ENCODE peak calls at places on chromosomes 13 and 19, in five cellular contexts. U is breast epithelium, W is endothelial cell of umbilical vein, X is GM12891, C is HepG2. Q is an unnamed sample.

GRCh38 chr13:21979156-21979819 is 308.4 kb downstream of the FGF9 start:
- DNase-seq in U (no peak), W (no peak), X (no peak), C (no peak), Q (no peak)

GRCh38 chr19:41416194-41416674 is 10.9 kb downstream of the B3GNT8 start:
- DNase-seq in U (no peak), W (no peak), X (no peak), C (no peak), Q (peak; percentile 94)

GRCh38 chr13:60661514-60661913 is 264.5 kb downstream of the TDRD3 start:
- DNase-seq in U (no peak), W (no peak), X (no peak), C (no peak), Q (no peak)

GRCh38 chr13:106587787-106588186 is 19.9 kb upstream of the ARGLU1 start:
- DNase-seq in U (no peak), W (no peak), X (no peak), C (peak; percentile 24), Q (no peak)

GRCh38 chr13:106986033-106986484 is 418.1 kb upstream of the ARGLU1 start:
- DNase-seq in U (no peak), W (no peak), X (no peak), C (no peak), Q (no peak)

GRCh38 chr19:16850133-16850532 is 20.9 kb downstream of the SIN3B start:
- DNase-seq in U (no peak), W (no peak), X (no peak), C (no peak), Q (no peak)

GRCh38 chr13:93714171-93714570 is 487.6 kb downstream of the GPC6 start:
- DNase-seq in U (no peak), W (no peak), X (no peak), C (no peak), Q (no peak)

GRCh38 chr19:47587295-47587694 is 14.3 kb upstream of the ZNF541 start:
- DNase-seq in U (no peak), W (no peak), X (no peak), C (no peak), Q (no peak)

GRCh38 chr19:39568604-39569003 is 28.6 kb upstream of the EID2 start:
- DNase-seq in U (no peak), W (no peak), X (no peak), C (peak; percentile 27), Q (no peak)

GRCh38 chr13:24272452-24273161 is 36.8 kb upstream of the C1QTNF9 start:
- DNase-seq in U (no peak), W (no peak), X (no peak), C (no peak), Q (no peak)

GRCh38 chr13:71879129-71879535 is 12.1 kb upstream of the DACH1 start:
- DNase-seq in U (no peak), W (peak; percentile 75), X (no peak), C (peak; percentile 27), Q (no peak)

GRCh38 chr13:44141213-44141724 is 232.4 kb upstream of the SERP2 start:
- DNase-seq in U (no peak), W (no peak), X (no peak), C (no peak), Q (no peak)

GRCh38 chr19:42196011-42197001 is 21.2 kb downstream of the DEDD2 start:
- DNase-seq in U (no peak), W (no peak), X (no peak), C (no peak), Q (no peak)

GRCh38 chr13:50197705-50198104 is 182.5 kb downstream of the KCNRG start:
- DNase-seq in U (no peak), W (no peak), X (no peak), C (no peak), Q (no peak)

GRCh38 chr19:1469200-1469935 is 9.6 kb downstream of the C19orf25 start:
- DNase-seq in U (no peak), W (no peak), X (no peak), C (no peak), Q (no peak)

GRCh38 chr19:45577111-45577905 is 7.3 kb downstream of the OPA3 start:
- DNase-seq in U (no peak), W (no peak), X (no peak), C (peak; percentile 86), Q (no peak)

GRCh38 chr19:53086949-53087348 is 16.3 kb downstream of the ZNF160 start:
- DNase-seq in U (no peak), W (peak; percentile 94), X (no peak), C (no peak), Q (peak; percentile 43)

DNA sequence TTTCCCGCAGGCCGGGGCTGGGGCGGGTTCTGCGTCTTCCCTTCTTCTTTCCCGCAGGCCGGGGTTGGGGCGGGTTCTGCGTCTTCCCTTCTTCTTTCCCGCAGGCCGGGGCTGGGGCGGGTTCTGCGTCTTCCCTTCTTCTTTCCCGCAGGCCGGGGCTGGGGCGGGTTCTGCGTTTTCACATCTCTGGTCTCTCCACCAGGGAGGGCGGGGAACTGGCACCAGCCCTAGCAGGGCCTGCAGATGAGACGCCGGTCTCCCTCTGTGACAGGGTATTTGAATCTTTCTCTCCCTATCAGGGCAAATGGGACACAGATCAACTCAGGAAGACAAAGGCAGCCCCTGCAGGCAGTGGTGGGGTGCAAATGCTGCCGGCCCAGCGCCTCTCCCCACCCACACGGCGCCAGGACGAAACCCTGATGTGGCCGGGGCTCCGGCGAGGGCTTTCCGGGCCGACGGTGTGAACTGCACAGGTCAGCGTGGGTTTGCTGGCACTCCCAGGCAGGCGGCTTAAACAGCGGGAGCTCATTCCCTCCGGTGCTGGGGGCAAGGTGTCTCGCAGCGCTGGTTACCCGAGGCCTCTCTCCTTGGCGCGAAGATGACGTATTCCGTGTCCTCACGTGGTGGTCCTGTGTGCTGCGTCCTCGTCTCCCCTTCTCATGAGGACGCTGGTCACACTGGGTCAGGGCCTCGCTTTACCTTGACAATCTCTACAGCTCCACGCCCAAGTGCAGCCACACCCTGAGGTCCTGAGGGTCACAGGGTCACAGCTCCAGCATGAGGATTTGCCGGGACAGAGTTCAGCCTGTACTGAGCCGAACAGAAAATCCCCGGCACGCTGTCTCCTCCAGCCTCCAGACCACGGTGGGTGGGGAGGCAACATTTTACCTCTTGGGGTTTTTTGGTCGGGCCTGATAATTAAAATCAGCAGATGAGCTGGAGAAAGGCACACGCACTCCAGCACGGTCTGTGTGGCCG is 717 bp upstream of the C13orf46 start:
- DNase-seq in U (no peak), W (no peak), X (no peak), C (no peak), Q (no peak)
- TF ChIP-seq POLR2AphosphoS5 in U (no peak), W (no peak), X (no peak), C (no peak), Q (no peak)

GRCh38 chr13:113122571-113123225 is at the start of gene F10:
- DNase-seq in U (peak; percentile 53), W (no peak), X (no peak), C (peak; percentile 95), Q (peak; percentile 73)
- TF ChIP-seq POLR2AphosphoS5 in U (no peak), W (no peak), X (no peak), C (peak; percentile 98), Q (no peak)

GRCh38 chr13:26423634-26424033 is 133.8 kb upstream of the WASF3 start:
- DNase-seq in U (no peak), W (no peak), X (no peak), C (no peak), Q (no peak)

GRCh38 chr13:26424181-26424580 is 133.3 kb upstream of the WASF3 start:
- DNase-seq in U (no peak), W (no peak), X (no peak), C (no peak), Q (peak; percentile 69)

GRCh38 chr13:26420282-26420960 is 137.1 kb upstream of the WASF3 start:
- DNase-seq in U (no peak), W (no peak), X (no peak), C (peak; percentile 36), Q (no peak)

GRCh38 chr13:26422036-26422435 is 135.4 kb upstream of the WASF3 start:
- DNase-seq in U (no peak), W (no peak), X (no peak), C (no peak), Q (no peak)

GRCh38 chr13:26425439-26426358 is 131.8 kb upstream of the WASF3 start:
- DNase-seq in U (no peak), W (no peak), X (no peak), C (peak; percentile 34), Q (no peak)
- TF ChIP-seq POLR2AphosphoS5 in U (no peak), W (no peak), X (no peak), C (no peak), Q (no peak)

DNA sequence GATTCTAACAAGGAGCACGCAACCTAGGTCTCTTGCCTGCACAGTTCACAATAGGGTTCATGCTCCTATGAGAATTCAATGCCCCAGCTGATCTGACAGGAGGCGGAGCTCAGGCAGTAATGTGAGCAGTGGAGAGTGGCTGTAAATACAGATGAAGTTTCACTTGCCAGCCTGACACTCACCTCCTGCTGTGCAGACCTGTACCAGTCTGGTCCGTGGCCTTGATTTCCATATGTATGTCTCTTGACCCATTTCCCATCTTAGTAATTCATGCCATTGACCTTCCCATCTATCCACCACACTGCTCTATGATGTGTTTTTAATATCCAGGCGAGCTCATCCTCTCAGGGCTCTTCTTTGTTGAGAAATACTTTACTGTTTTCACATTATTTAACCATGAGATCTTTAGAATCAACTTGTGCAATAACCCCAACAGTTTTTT is 95.2 kb downstream of the LRCH1 start:
- DNase-seq in U (no peak), W (no peak), X (no peak), C (peak; percentile 53), Q (no peak)
- TF ChIP-seq POLR2AphosphoS5 in U (no peak), W (no peak), X (no peak), C (no peak), Q (no peak)

DNA sequence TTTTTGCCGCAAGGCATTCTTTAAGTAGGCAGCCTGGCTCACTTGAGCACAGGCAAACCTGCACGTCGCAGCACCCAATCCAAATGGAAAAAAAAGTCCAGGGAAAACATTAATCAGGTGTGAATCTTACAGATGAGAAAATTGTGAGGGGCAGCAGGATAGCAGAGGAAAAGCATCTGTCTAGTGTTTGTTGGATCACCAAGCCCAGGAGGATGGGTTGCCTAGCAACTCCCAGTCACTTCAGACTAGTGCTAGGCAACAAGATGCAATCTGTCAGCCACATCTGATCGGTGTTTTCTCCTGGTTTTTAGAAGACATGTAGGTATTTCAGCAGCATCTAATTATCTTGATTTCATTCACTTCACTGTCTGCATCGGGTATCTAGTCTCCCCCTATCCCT is 68.3 kb upstream of the KL start:
- DNase-seq in U (no peak), W (no peak), X (no peak), C (no peak), Q (no peak)
- TF ChIP-seq POLR2AphosphoS5 in U (no peak), W (no peak), X (no peak), C (no peak), Q (no peak)

DNA sequence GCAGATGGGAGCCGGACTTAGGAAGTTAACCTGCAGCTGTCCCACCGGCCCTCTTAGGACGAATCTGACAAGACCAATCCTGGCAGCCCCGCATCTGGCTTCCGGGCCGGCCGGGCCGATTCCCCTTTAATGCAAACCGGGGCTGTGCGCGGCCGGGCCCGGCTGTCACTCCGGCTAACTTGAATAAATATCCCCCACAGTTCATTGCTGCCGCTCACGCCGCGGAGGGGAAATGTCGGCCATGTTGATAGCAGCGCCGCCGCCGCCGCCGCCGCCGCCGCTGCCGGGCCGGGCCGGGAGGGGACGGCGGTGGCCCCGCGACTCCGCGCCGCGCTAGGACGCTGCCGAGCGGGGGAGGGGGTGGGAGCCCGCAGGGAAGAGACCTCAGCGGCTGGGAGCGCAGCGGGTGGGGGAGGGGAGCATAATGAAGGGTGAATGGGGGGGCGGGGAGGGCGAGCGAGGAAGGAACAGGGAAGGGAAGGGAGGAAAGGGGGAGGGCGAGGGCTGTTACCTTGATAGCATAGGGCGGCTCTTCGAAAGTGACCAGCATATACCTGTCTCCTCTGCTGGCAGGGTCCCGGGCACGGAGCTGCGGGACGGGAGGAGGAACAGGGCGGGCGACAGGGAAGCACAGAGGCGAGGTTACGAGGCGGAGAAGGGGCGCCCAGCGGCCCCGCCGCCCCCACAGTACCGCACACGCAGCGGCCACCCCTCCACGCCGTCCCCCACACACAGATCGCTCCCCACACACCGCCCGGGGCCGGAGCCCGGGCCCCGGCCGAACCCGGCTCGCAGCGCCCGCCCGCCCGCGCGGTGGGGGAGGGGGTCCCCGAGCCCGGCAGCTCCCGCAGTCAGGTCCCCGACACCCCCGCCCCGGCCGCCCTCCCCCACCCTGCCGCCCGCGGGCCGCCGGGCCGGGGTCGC is 1.1 kb downstream of the INTS6 start:
- DNase-seq in U (peak; percentile 80), W (peak; percentile 66), X (no peak), C (peak; percentile 54), Q (peak; percentile 96)
- TF ChIP-seq POLR2AphosphoS5 in U (no peak), W (no peak), X (peak; percentile 1), C (no peak), Q (peak; percentile 35)

Q was measured in upper lobe of left lung.